ENCODE peak calls at places on chromosome 4, in ten cellular contexts. J, B, C, T, M, G, I, V, R and S are unnamed samples.

GRCh38 chr4:70892086-70892769 is 9.9 kb upstream of the MOB1B start:
- DNase-seq in J (no peak), B (no peak), C (no peak), T (peak), M (no peak), G (no peak), I (no peak), V (no peak), R (no peak), S (no peak)

GRCh38 chr4:150514709-150515108 is 67.2 kb upstream of the MAB21L2 start:
- DNase-seq in J (no peak), B (no peak), C (no peak), T (no peak), M (no peak), G (no peak), I (no peak), V (no peak), R (no peak), S (no peak)

GRCh38 chr4:79237836-79238235 is 88.0 kb downstream of the NAA11 start:
- DNase-seq in J (no peak), B (no peak), C (no peak), T (no peak), M (no peak), G (no peak), I (no peak), V (no peak), R (no peak), S (no peak)

GRCh38 chr4:1654216-1654945 is 29.7 kb downstream of the FAM53A start:
- DNase-seq in J (no peak), B (no peak), C (no peak), T (no peak), M (no peak), G (no peak), I (no peak), V (no peak), R (no peak), S (no peak)

GRCh38 chr4:108480881-108481280 is 139.5 kb upstream of the RPL34 start:
- DNase-seq in J (no peak), B (no peak), C (no peak), T (no peak), M (no peak), G (no peak), I (no peak), V (no peak), R (no peak), S (no peak)

GRCh38 chr4:111991797-111992196 is 153.5 kb upstream of the FAM241A start:
- DNase-seq in J (no peak), B (peak), C (no peak), T (peak), M (no peak), G (no peak), I (no peak), V (no peak), R (peak), S (peak)

GRCh38 chr4:155037031-155037430 is 171.4 kb upstream of the NPY2R start:
- DNase-seq in J (no peak), B (no peak), C (no peak), T (no peak), M (no peak), G (no peak), I (no peak), V (no peak), R (no peak), S (no peak)

GRCh38 chr4:83083925-83084475 is 30.5 kb downstream of the PLAC8 start:
- DNase-seq in J (no peak), B (no peak), C (no peak), T (no peak), M (no peak), G (no peak), I (peak), V (no peak), R (no peak), S (no peak)

GRCh38 chr4:56544573-56545131 is 39.1 kb downstream of the ARL9 start:
- DNase-seq in J (no peak), B (peak), C (peak), T (peak), M (peak), G (peak), I (peak), V (peak), R (peak), S (no peak)

GRCh38 chr4:32462944-32463343 is 1742.8 kb downstream of the PCDH7 start:
- DNase-seq in J (no peak), B (no peak), C (no peak), T (no peak), M (no peak), G (peak), I (no peak), V (peak), R (no peak), S (no peak)

GRCh38 chr4:172983014-172983413 is 185.6 kb upstream of the GALNT7 start:
- DNase-seq in J (no peak), B (no peak), C (no peak), T (peak), M (no peak), G (no peak), I (no peak), V (no peak), R (no peak), S (no peak)

GRCh38 chr4:138078751-138079150 is 163.4 kb downstream of the SLC7A11 start:
- DNase-seq in J (no peak), B (no peak), C (no peak), T (no peak), M (no peak), G (no peak), I (no peak), V (no peak), R (no peak), S (no peak)

GRCh38 chr4:182917182-182918043 is at the start of gene DCTD:
- DNase-seq in J (no peak), B (peak), C (peak), T (peak), M (peak), G (peak), I (peak), V (peak), R (no peak), S (no peak)

GRCh38 chr4:125105561-125105960 is 209.2 kb upstream of the FAT4 start:
- DNase-seq in J (no peak), B (no peak), C (no peak), T (no peak), M (no peak), G (no peak), I (no peak), V (no peak), R (no peak), S (no peak)

GRCh38 chr4:43331226-43332078 is 438.9 kb downstream of the GRXCR1 start:
- DNase-seq in J (no peak), B (peak), C (no peak), T (no peak), M (no peak), G (no peak), I (no peak), V (no peak), R (no peak), S (no peak)

GRCh38 chr4:138051157-138051556 is 191.0 kb downstream of the SLC7A11 start:
- DNase-seq in J (no peak), B (no peak), C (no peak), T (no peak), M (no peak), G (no peak), I (no peak), V (no peak), R (no peak), S (no peak)

GRCh38 chr4:108762559-108763225 is at the start of gene ETNPPL:
- DNase-seq in J (no peak), B (peak), C (peak), T (no peak), M (peak), G (peak), I (peak), V (no peak), R (no peak), S (no peak)

GRCh38 chr4:184937745-184938144 is 80.5 kb upstream of the HELT start:
- DNase-seq in J (no peak), B (no peak), C (no peak), T (no peak), M (peak), G (peak), I (no peak), V (no peak), R (no peak), S (no peak)

GRCh38 chr4:137707626-137708025 is 175.3 kb upstream of the PCDH18 start:
- DNase-seq in J (no peak), B (peak), C (no peak), T (no peak), M (no peak), G (no peak), I (no peak), V (no peak), R (no peak), S (no peak)

GRCh38 chr4:16969696-16970135 is 71.3 kb upstream of the LDB2 start:
- DNase-seq in J (no peak), B (no peak), C (no peak), T (no peak), M (no peak), G (no peak), I (no peak), V (no peak), R (peak), S (no peak)

GRCh38 chr4:177512646-177513045 is 70.4 kb upstream of the AGA start:
- DNase-seq in J (no peak), B (no peak), C (no peak), T (no peak), M (no peak), G (no peak), I (no peak), V (no peak), R (no peak), S (no peak)

GRCh38 chr4:168877779-168878491 is 132.1 kb downstream of the CBR4 start:
- DNase-seq in J (no peak), B (peak), C (peak), T (no peak), M (no peak), G (peak), I (no peak), V (no peak), R (no peak), S (no peak)

GRCh38 chr4:188015025-188015778 is 19.6 kb downstream of the ZFP42 start:
- DNase-seq in J (no peak), B (peak), C (no peak), T (no peak), M (no peak), G (peak), I (no peak), V (no peak), R (no peak), S (no peak)

GRCh38 chr4:153222790-153223417 is 18.7 kb downstream of the TRIM2 start:
- DNase-seq in J (no peak), B (peak), C (peak), T (no peak), M (peak), G (peak), I (peak), V (no peak), R (no peak), S (no peak)

GRCh38 chr4:48963042-48963679 is 22.9 kb upstream of the CWH43 start:
- DNase-seq in J (peak), B (peak), C (peak), T (peak), M (peak), G (peak), I (peak), V (peak), R (peak), S (peak)

GRCh38 chr4:182564966-182565365 is 321.8 kb downstream of the TENM3 start:
- DNase-seq in J (no peak), B (no peak), C (no peak), T (no peak), M (no peak), G (no peak), I (no peak), V (no peak), R (no peak), S (no peak)

GRCh38 chr4:1201851-1202525 is 29.6 kb upstream of the SPON2 start:
- DNase-seq in J (no peak), B (no peak), C (no peak), T (peak), M (peak), G (peak), I (peak), V (no peak), R (peak), S (no peak)

GRCh38 chr4:123788577-123788976 is 392.0 kb downstream of the SPRY1 start:
- DNase-seq in J (no peak), B (no peak), C (no peak), T (no peak), M (no peak), G (no peak), I (no peak), V (no peak), R (no peak), S (no peak)

GRCh38 chr4:139642364-139642763 is 23.3 kb upstream of the MGST2 start:
- DNase-seq in J (no peak), B (peak), C (no peak), T (no peak), M (no peak), G (no peak), I (no peak), V (no peak), R (no peak), S (no peak)

GRCh38 chr4:158162637-158163036 is 10.2 kb downstream of the GASK1B start:
- DNase-seq in J (no peak), B (peak), C (no peak), T (no peak), M (no peak), G (no peak), I (no peak), V (no peak), R (no peak), S (no peak)

GRCh38 chr4:11354531-11354930 is 74.2 kb downstream of the HS3ST1 start:
- DNase-seq in J (no peak), B (no peak), C (no peak), T (no peak), M (no peak), G (no peak), I (no peak), V (no peak), R (no peak), S (no peak)

GRCh38 chr4:1365271-1366178 is 18.5 kb downstream of the UVSSA start:
- DNase-seq in J (peak), B (peak), C (no peak), T (no peak), M (no peak), G (peak), I (no peak), V (peak), R (no peak), S (no peak)

GRCh38 chr4:57074753-57075152 is 35.4 kb downstream of the IGFBP7 start:
- DNase-seq in J (no peak), B (peak), C (no peak), T (no peak), M (no peak), G (no peak), I (no peak), V (no peak), R (peak), S (no peak)

GRCh38 chr4:177220376-177220775 is 89.3 kb upstream of the NEIL3 start:
- DNase-seq in J (no peak), B (peak), C (no peak), T (no peak), M (no peak), G (no peak), I (no peak), V (no peak), R (no peak), S (no peak)

GRCh38 chr4:80841587-80842281 is 188.8 kb upstream of the BMP3 start:
- DNase-seq in J (no peak), B (no peak), C (no peak), T (no peak), M (no peak), G (no peak), I (no peak), V (no peak), R (no peak), S (no peak)

GRCh38 chr4:20378181-20378580 is 126.5 kb downstream of the SLIT2 start:
- DNase-seq in J (no peak), B (no peak), C (no peak), T (no peak), M (no peak), G (no peak), I (no peak), V (no peak), R (no peak), S (no peak)

GRCh38 chr4:88062843-88063242 is 55.4 kb downstream of the PKD2 start:
- DNase-seq in J (no peak), B (no peak), C (no peak), T (no peak), M (no peak), G (no peak), I (no peak), V (no peak), R (no peak), S (no peak)